ENCODE peak calls at places on chromosomes 12 and 14, in seven cellular contexts. B is neural progenitor cell, H is astrocyte, L is DND-41, M is GM23248, X is endothelial cell of umbilical vein, P is HCT116. J is an unnamed sample.
A peak's percentile ranks its signal among the peaks of the same experiment; 100 is the strongest.

GRCh38 chr14:74612346-74613021 is 447 bp upstream of the LTBP2 start:
- DNase-seq in B (peak; percentile 93), H (peak; percentile 53), L (peak; percentile 72), M (peak; percentile 94), X (peak; percentile 77), P (no peak), J (peak; percentile 84)

GRCh38 chr12:132604108-132605054 is 6.0 kb downstream of the LRCOL1 start:
- DNase-seq in B (no peak), H (no peak), L (no peak), M (no peak), X (peak; percentile 62), P (no peak), J (no peak)

GRCh38 chr12:8662592-8662991 is at the start of gene MFAP5:
- DNase-seq in B (peak; percentile 31), H (peak; percentile 95), L (no peak), M (peak; percentile 94), X (no peak), P (no peak), J (no peak)

GRCh38 chr12:6360578-6361490 is 14.5 kb downstream of the SCNN1A start:
- DNase-seq in B (no peak), H (no peak), L (no peak), M (no peak), X (no peak), P (no peak), J (no peak)

GRCh38 chr14:64303471-64303917 is 9.3 kb upstream of the ESR2 start:
- DNase-seq in B (peak; percentile 72), H (peak; percentile 50), L (no peak), M (peak; percentile 62), X (peak; percentile 71), P (peak; percentile 74), J (peak; percentile 81)

GRCh38 chr12:111720457-111720856 is 34.6 kb downstream of the ACAD10 start:
- DNase-seq in B (no peak), H (no peak), L (no peak), M (no peak), X (no peak), P (no peak), J (no peak)

GRCh38 chr14:24784981-24785380 is 151.0 kb upstream of the GZMB start:
- DNase-seq in B (no peak), H (no peak), L (no peak), M (no peak), X (no peak), P (no peak), J (no peak)

GRCh38 chr12:93884794-93885460 is 207.8 kb downstream of the CRADD start:
- DNase-seq in B (no peak), H (peak; percentile 83), L (no peak), M (peak; percentile 23), X (no peak), P (no peak), J (no peak)

GRCh38 chr14:26598081-26598671 is 343 bp upstream of the NOVA1 start:
- DNase-seq in B (peak; percentile 97), H (peak; percentile 81), L (no peak), M (peak; percentile 82), X (peak; percentile 92), P (no peak), J (peak; percentile 89)

GRCh38 chr12:51389302-51389999 is 1.8 kb downstream of the GALNT6 start:
- DNase-seq in B (no peak), H (peak; percentile 62), L (peak; percentile 39), M (peak; percentile 75), X (no peak), P (no peak), J (no peak)

GRCh38 chr14:93765032-93765626 is 23.2 kb downstream of the PRIMA1 start:
- DNase-seq in B (peak; percentile 36), H (no peak), L (no peak), M (no peak), X (no peak), P (no peak), J (no peak)

GRCh38 chr14:106039400-106039799 is 513.0 kb downstream of the TMEM121 start:
- DNase-seq in B (no peak), H (no peak), L (peak; percentile 76), M (no peak), X (no peak), P (peak; percentile 7), J (peak; percentile 15)

GRCh38 chr14:65926935-65927700 is 514.6 kb downstream of the FUT8 start:
- DNase-seq in B (no peak), H (no peak), L (peak; percentile 41), M (no peak), X (no peak), P (no peak), J (no peak)

GRCh38 chr14:76715102-76715926 is 46.0 kb upstream of the VASH1 start:
- DNase-seq in B (peak; percentile 52), H (no peak), L (no peak), M (peak; percentile 51), X (peak; percentile 73), P (no peak), J (peak; percentile 62)
- TF ChIP-seq EZH2 in B (no peak), H (no peak), L (no peak), M (no peak), X (no peak), P (no peak), J (no peak)

GRCh38 chr14:51817326-51817725 is 43.1 kb upstream of the GNG2 start:
- DNase-seq in B (no peak), H (no peak), L (no peak), M (no peak), X (no peak), P (no peak), J (no peak)
- H3K27ac ChIP-seq in B (no peak overlapping the region), H (no peak overlapping the region), L (no peak overlapping the region), M (no peak overlapping the region), X (no peak overlapping the region), P (no peak overlapping the region), J (no peak overlapping the region)

GRCh38 chr12:48978741-48979601 is 849 bp downstream of the WNT1 start:
- DNase-seq in B (peak; percentile 30), H (no peak), L (no peak), M (no peak), X (no peak), P (no peak), J (no peak)
- TF ChIP-seq EZH2 in B (peak; percentile 60), H (peak; percentile 71), L (no peak), M (peak; percentile 96), X (peak; percentile 90), P (no peak), J (peak; percentile 62)

DNA sequence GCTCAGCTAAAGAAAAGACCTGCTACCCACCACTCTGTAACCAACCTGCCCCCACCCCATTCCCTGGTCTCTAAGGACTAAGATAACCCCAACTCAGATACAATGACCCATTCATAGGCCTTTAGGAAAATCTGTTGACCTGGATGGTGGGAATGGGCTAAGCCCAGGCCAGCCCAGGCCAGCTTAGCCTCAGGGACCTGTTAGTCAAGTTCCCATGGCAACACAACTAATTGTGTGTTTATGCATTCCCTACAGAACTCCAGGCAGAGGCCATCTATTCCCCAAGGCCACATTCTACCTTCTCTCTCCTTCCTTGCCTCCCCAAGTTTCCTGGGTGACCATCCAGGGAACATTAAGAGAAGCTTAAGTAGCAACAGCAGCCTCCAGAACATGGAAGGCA is 16.1 kb upstream of the KRT8 start:
- DNase-seq in B (peak; percentile 48), H (no peak), L (no peak), M (peak; percentile 33), X (no peak), P (no peak), J (no peak)
- H3K27ac ChIP-seq in B (no peak overlapping the region), H (no peak overlapping the region), L (no peak overlapping the region), M (no peak overlapping the region), X (no peak overlapping the region), P (no peak overlapping the region), J (no peak overlapping the region)

GRCh38 chr12:54032220-54032619 is 630 bp upstream of the HOXC5 start:
- DNase-seq in B (no peak), H (no peak), L (no peak), M (no peak), X (no peak), P (no peak), J (no peak)
- TF ChIP-seq EZH2 in B (no peak), H (peak; percentile 42), L (no peak), M (no peak), X (no peak), P (no peak), J (no peak)

DNA sequence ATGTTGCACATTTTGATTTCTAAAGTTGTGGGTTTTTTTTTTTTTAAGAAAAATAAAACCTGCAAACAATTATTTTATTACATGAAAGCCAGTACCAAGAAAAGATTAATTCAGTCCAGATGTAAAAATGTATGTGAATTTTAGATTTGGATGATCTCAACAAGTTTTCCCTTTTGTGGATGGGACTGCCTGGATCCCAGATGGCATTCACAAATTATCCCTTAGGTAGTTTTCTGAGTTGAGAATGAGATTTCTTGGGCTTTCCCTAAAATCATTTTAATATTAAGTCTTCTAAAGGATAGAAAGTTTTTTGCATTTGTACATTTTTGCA is 2.8 kb downstream of the FRMD6 start:
- DNase-seq in B (no peak), H (no peak), L (no peak), M (peak; percentile 51), X (no peak), P (no peak), J (no peak)
- H3K27ac ChIP-seq in B (no peak overlapping the region), H (peak overlapping the region; percentile 98), L (peak overlapping the region; percentile 70), M (peak overlapping the region; percentile 97), X (peak overlapping the region; percentile 94), P (no peak overlapping the region), J (peak overlapping the region; percentile 89)

J was measured in A673.